ENCODE peak calls at places on chromosomes 4 and X, in five cellular contexts. One of them, this sample, is unnamed.

GRCh38 chr4:172543249-172543648 is 625.4 kb upstream of the GALNT7 start:
- DNase-seq in H1: no peak
- DNase-seq in neuronal stem cell: no peak
- DNase-seq in trophoblast cell: no peak
- DNase-seq in mesenchymal stem cell: no peak
- DNase-seq in this sample: peak

GRCh38 chr4:1363540-1363939 is 16.5 kb downstream of the UVSSA start:
- DNase-seq in H1: no peak
- DNase-seq in neuronal stem cell: no peak
- DNase-seq in trophoblast cell: no peak
- DNase-seq in mesenchymal stem cell: no peak
- DNase-seq in this sample: no peak

GRCh38 chr4:576245-576821 is at the start of gene TMEM271:
- DNase-seq in H1: no peak
- DNase-seq in neuronal stem cell: no peak
- DNase-seq in trophoblast cell: no peak
- DNase-seq in mesenchymal stem cell: no peak
- DNase-seq in this sample: no peak

GRCh38 chrX:44101300-44101699 is 128.1 kb upstream of the NDP start:
- DNase-seq in H1: no peak
- DNase-seq in neuronal stem cell: no peak
- DNase-seq in trophoblast cell: no peak
- DNase-seq in mesenchymal stem cell: no peak
- DNase-seq in this sample: no peak

GRCh38 chr4:19623866-19624265 is 627.8 kb upstream of the SLIT2 start:
- DNase-seq in H1: no peak
- DNase-seq in neuronal stem cell: no peak
- DNase-seq in trophoblast cell: no peak
- DNase-seq in mesenchymal stem cell: no peak
- DNase-seq in this sample: no peak

GRCh38 chr4:102163404-102164140 is 181.7 kb downstream of the SLC39A8 start:
- DNase-seq in H1: no peak
- DNase-seq in neuronal stem cell: no peak
- DNase-seq in trophoblast cell: peak
- DNase-seq in mesenchymal stem cell: no peak
- DNase-seq in this sample: no peak

GRCh38 chr4:21512351-21512750 is 436.2 kb downstream of the KCNIP4 start:
- DNase-seq in H1: no peak
- DNase-seq in neuronal stem cell: peak
- DNase-seq in trophoblast cell: no peak
- DNase-seq in mesenchymal stem cell: peak
- DNase-seq in this sample: no peak

GRCh38 chr4:40785727-40786126 is 36.0 kb downstream of the NSUN7 start:
- DNase-seq in H1: no peak
- DNase-seq in neuronal stem cell: no peak
- DNase-seq in trophoblast cell: no peak
- DNase-seq in mesenchymal stem cell: no peak
- DNase-seq in this sample: no peak

GRCh38 chr4:181150173-181150572 is 1093.0 kb upstream of the TENM3 start:
- DNase-seq in H1: no peak
- DNase-seq in neuronal stem cell: no peak
- DNase-seq in trophoblast cell: no peak
- DNase-seq in mesenchymal stem cell: no peak
- DNase-seq in this sample: no peak

GRCh38 chr4:90542216-90542615 is 415.0 kb downstream of the CCSER1 start:
- DNase-seq in H1: no peak
- DNase-seq in neuronal stem cell: no peak
- DNase-seq in trophoblast cell: no peak
- DNase-seq in mesenchymal stem cell: no peak
- DNase-seq in this sample: no peak

GRCh38 chrX:13110427-13111324 is 66.3 kb upstream of the FAM9C start:
- DNase-seq in H1: no peak
- DNase-seq in neuronal stem cell: no peak
- DNase-seq in trophoblast cell: peak
- DNase-seq in mesenchymal stem cell: peak
- DNase-seq in this sample: no peak

GRCh38 chr4:176274441-176274840 is 5.4 kb upstream of the ASB5 start:
- DNase-seq in H1: no peak
- DNase-seq in neuronal stem cell: no peak
- DNase-seq in trophoblast cell: peak
- DNase-seq in mesenchymal stem cell: no peak
- DNase-seq in this sample: no peak

GRCh38 chr4:88964450-88964849 is 92.5 kb downstream of the FAM13A start:
- DNase-seq in H1: no peak
- DNase-seq in neuronal stem cell: no peak
- DNase-seq in trophoblast cell: no peak
- DNase-seq in mesenchymal stem cell: peak
- DNase-seq in this sample: no peak

GRCh38 chrX:71439898-71440297 is 73.7 kb downstream of the TAF1 start:
- DNase-seq in H1: no peak
- DNase-seq in neuronal stem cell: no peak
- DNase-seq in trophoblast cell: no peak
- DNase-seq in mesenchymal stem cell: no peak
- DNase-seq in this sample: no peak

GRCh38 chr4:171017596-171017995 is 795.6 kb upstream of the GALNTL6 start:
- DNase-seq in H1: no peak
- DNase-seq in neuronal stem cell: peak
- DNase-seq in trophoblast cell: peak
- DNase-seq in mesenchymal stem cell: peak
- DNase-seq in this sample: no peak

GRCh38 chrX:19121898-19122640 is at the start of gene ADGRG2:
- DNase-seq in H1: no peak
- DNase-seq in neuronal stem cell: peak
- DNase-seq in trophoblast cell: no peak
- DNase-seq in mesenchymal stem cell: peak
- DNase-seq in this sample: peak

GRCh38 chr4:102543529-102543928 is 42.4 kb downstream of the NFKB1 start:
- DNase-seq in H1: no peak
- DNase-seq in neuronal stem cell: no peak
- DNase-seq in trophoblast cell: no peak
- DNase-seq in mesenchymal stem cell: no peak
- DNase-seq in this sample: no peak

GRCh38 chrX:131262738-131263679 is 26.1 kb downstream of the IGSF1 start:
- DNase-seq in H1: no peak
- DNase-seq in neuronal stem cell: no peak
- DNase-seq in trophoblast cell: peak
- DNase-seq in mesenchymal stem cell: no peak
- DNase-seq in this sample: peak

GRCh38 chr4:120085705-120086104 is 19.1 kb upstream of the MAD2L1 start:
- DNase-seq in H1: no peak
- DNase-seq in neuronal stem cell: no peak
- DNase-seq in trophoblast cell: no peak
- DNase-seq in mesenchymal stem cell: peak
- DNase-seq in this sample: no peak

GRCh38 chr4:155696226-155696625 is 29.6 kb downstream of the GUCY1A1 start:
- DNase-seq in H1: no peak
- DNase-seq in neuronal stem cell: no peak
- DNase-seq in trophoblast cell: no peak
- DNase-seq in mesenchymal stem cell: no peak
- DNase-seq in this sample: no peak

GRCh38 chrX:69297521-69297920 is 132.3 kb upstream of the PJA1 start:
- DNase-seq in H1: no peak
- DNase-seq in neuronal stem cell: no peak
- DNase-seq in trophoblast cell: no peak
- DNase-seq in mesenchymal stem cell: no peak
- DNase-seq in this sample: no peak

GRCh38 chr4:132276989-132277388 is 872.1 kb upstream of the PCDH10 start:
- DNase-seq in H1: no peak
- DNase-seq in neuronal stem cell: no peak
- DNase-seq in trophoblast cell: no peak
- DNase-seq in mesenchymal stem cell: no peak
- DNase-seq in this sample: no peak

GRCh38 chrX:150899191-150899757 is 806 bp upstream of the CD99L2 start:
- DNase-seq in H1: no peak
- DNase-seq in neuronal stem cell: no peak
- DNase-seq in trophoblast cell: peak
- DNase-seq in mesenchymal stem cell: peak
- DNase-seq in this sample: peak

GRCh38 chr4:113469023-113469390 is 292.5 kb downstream of the CAMK2D start:
- DNase-seq in H1: no peak
- DNase-seq in neuronal stem cell: no peak
- DNase-seq in trophoblast cell: no peak
- DNase-seq in mesenchymal stem cell: no peak
- DNase-seq in this sample: no peak

GRCh38 chrX:130682990-130683389 is 220.0 kb downstream of the ENOX2 start:
- DNase-seq in H1: no peak
- DNase-seq in neuronal stem cell: no peak
- DNase-seq in trophoblast cell: no peak
- DNase-seq in mesenchymal stem cell: peak
- DNase-seq in this sample: no peak

GRCh38 chr4:183493246-183493645 is 11.6 kb upstream of the ING2 start:
- DNase-seq in H1: no peak
- DNase-seq in neuronal stem cell: no peak
- DNase-seq in trophoblast cell: peak
- DNase-seq in mesenchymal stem cell: no peak
- DNase-seq in this sample: no peak

GRCh38 chr4:183499389-183499788 is 5.5 kb upstream of the ING2 start:
- DNase-seq in H1: no peak
- DNase-seq in neuronal stem cell: no peak
- DNase-seq in trophoblast cell: no peak
- DNase-seq in mesenchymal stem cell: no peak
- DNase-seq in this sample: no peak

GRCh38 chr4:183499797-183500196 is 5.1 kb upstream of the ING2 start:
- DNase-seq in H1: no peak
- DNase-seq in neuronal stem cell: no peak
- DNase-seq in trophoblast cell: no peak
- DNase-seq in mesenchymal stem cell: no peak
- DNase-seq in this sample: no peak

GRCh38 chr4:183492791-183493221 is 12.1 kb upstream of the ING2 start:
- DNase-seq in H1: no peak
- DNase-seq in neuronal stem cell: no peak
- DNase-seq in trophoblast cell: peak
- DNase-seq in mesenchymal stem cell: peak
- DNase-seq in this sample: no peak

DNA sequence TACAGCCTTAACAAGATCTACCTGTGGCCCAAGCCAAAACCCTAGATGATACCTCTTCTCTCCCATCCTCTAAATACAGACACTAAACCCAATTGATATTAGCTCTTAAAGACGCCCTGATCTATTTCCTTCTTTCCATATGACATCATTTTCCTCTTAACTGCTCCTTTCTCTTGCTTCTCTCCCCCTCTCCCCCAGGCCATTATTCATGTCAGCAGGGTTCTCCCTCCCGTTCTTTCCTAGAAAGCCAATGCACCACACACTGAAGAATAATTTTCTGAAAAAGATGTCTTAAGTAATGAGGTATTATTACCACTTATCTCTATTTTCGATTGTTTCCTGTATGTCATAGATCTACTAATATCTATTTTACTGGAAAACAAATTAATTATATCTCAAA is 9.7 kb upstream of the ING2 start:
- DNase-seq in H1: no peak
- DNase-seq in neuronal stem cell: no peak
- DNase-seq in trophoblast cell: no peak
- DNase-seq in mesenchymal stem cell: no peak
- DNase-seq in this sample: no peak
- H2BK5ac ChIP-seq in H1: no peak
- H2BK5ac ChIP-seq in neuronal stem cell: no peak
- H2BK5ac ChIP-seq in trophoblast cell: no peak
- H2BK5ac ChIP-seq in mesenchymal stem cell: no peak
- H2BK5ac ChIP-seq in this sample: no peak

DNA sequence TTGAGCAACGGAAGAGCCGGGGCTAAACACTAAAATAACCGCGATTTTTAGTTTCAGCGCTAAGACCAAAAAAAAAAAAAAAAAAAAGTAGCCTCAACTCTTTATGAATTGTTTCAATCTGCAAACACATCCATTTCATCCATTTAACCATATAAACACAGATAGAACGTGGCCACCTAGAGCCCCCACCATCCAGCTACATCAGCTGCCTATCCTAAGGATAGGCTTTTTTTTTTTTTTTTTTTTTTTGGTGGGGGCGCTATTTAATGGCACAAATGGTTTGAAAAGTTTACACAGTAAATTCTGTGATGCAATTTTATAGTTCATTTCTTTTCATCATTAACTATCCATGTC is 492 bp upstream of the HDAC8 start:
- DNase-seq in H1: no peak
- DNase-seq in neuronal stem cell: no peak
- DNase-seq in trophoblast cell: no peak
- DNase-seq in mesenchymal stem cell: no peak
- DNase-seq in this sample: no peak
- H2BK12ac ChIP-seq in H1: no peak
- H2BK12ac ChIP-seq in neuronal stem cell: no peak
- H2BK12ac ChIP-seq in trophoblast cell: no peak
- H2BK12ac ChIP-seq in mesenchymal stem cell: no peak
- H2BK12ac ChIP-seq in this sample: no peak

GRCh38 chrX:1754077-1754476 is 139.2 kb downstream of the ASMT start:
- DNase-seq in H1: no peak
- DNase-seq in neuronal stem cell: no peak
- DNase-seq in trophoblast cell: peak
- DNase-seq in mesenchymal stem cell: no peak
- DNase-seq in this sample: no peak

GRCh38 chrX:1748408-1748807 is 133.5 kb downstream of the ASMT start:
- DNase-seq in H1: no peak
- DNase-seq in neuronal stem cell: no peak
- DNase-seq in trophoblast cell: no peak
- DNase-seq in mesenchymal stem cell: no peak
- DNase-seq in this sample: no peak

GRCh38 chrX:1749499-1749898 is 134.6 kb downstream of the ASMT start:
- DNase-seq in H1: no peak
- DNase-seq in neuronal stem cell: no peak
- DNase-seq in trophoblast cell: no peak
- DNase-seq in mesenchymal stem cell: no peak
- DNase-seq in this sample: peak

GRCh38 chrX:1750267-1750666 is 135.4 kb downstream of the ASMT start:
- DNase-seq in H1: no peak
- DNase-seq in neuronal stem cell: no peak
- DNase-seq in trophoblast cell: no peak
- DNase-seq in mesenchymal stem cell: no peak
- DNase-seq in this sample: no peak

GRCh38 chrX:1751781-1752180 is 136.9 kb downstream of the ASMT start:
- DNase-seq in H1: no peak
- DNase-seq in neuronal stem cell: no peak
- DNase-seq in trophoblast cell: no peak
- DNase-seq in mesenchymal stem cell: no peak
- DNase-seq in this sample: no peak
- H2BK5ac ChIP-seq in H1: no peak
- H2BK5ac ChIP-seq in neuronal stem cell: no peak
- H2BK5ac ChIP-seq in trophoblast cell: no peak
- H2BK5ac ChIP-seq in mesenchymal stem cell: no peak
- H2BK5ac ChIP-seq in this sample: no peak

DNA sequence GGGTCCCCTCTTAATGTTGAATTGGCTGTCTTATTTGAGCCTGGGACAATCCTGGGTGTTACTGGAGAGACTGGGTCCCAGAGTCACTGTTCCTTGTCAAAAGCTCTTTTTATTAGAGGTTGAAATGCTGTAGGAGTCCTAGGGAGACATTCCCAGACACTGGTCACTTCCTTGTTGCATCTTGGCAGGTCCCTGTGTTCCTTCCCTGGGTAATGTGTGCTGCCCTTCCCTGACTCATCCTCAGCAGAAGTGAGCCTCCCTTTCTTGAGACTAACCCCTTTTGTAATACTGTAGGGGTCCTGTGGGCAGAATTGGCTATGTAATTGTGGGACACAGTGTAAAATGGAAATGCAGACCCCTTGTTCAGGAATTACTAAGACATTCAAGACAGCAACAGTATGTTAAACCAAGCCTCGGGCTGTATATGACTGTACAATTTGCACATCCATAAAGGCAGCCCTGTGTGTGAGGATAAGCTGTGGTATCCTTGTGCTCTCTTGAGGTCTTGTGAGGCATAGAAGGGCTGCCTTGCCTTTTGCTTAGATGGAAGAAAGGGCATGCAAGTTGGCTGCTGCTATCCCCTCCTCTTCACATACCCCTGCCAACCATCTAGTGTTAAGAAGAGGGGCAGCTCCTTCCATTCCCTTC is 53.5 kb downstream of the DCLK2 start:
- DNase-seq in H1: no peak
- DNase-seq in neuronal stem cell: no peak
- DNase-seq in trophoblast cell: no peak
- DNase-seq in mesenchymal stem cell: no peak
- DNase-seq in this sample: no peak
- H2BK12ac ChIP-seq in H1: no peak
- H2BK12ac ChIP-seq in neuronal stem cell: no peak
- H2BK12ac ChIP-seq in trophoblast cell: no peak
- H2BK12ac ChIP-seq in mesenchymal stem cell: peak
- H2BK12ac ChIP-seq in this sample: no peak

This sample was measured in H9.